ENCODE peak calls at places on chromosome 2, in five cellular contexts. Q is psoas muscle, K is hepatocyte, J is OCI-LY7, L is PC-3. N is an unnamed sample.

GRCh38 chr2:189851174-189851826 is 67.0 kb downstream of the PMS1 start:
- DNase-seq in L (no peak), Q (no peak), J (no peak), K (no peak), N (no peak)

GRCh38 chr2:217653240-217653639 is 349.6 kb downstream of the TNS1 start:
- DNase-seq in Q (peak; percentile 64), L (peak; percentile 96), J (no peak), K (peak; percentile 76), N (no peak)

GRCh38 chr2:3126686-3127278 is 250.8 kb downstream of the EIPR1 start:
- DNase-seq in L (no peak), K (no peak), J (peak; percentile 27), Q (no peak), N (no peak)

GRCh38 chr2:239388236-239389151 is 12.3 kb downstream of the HDAC4 start:
- DNase-seq in K (no peak), L (no peak), J (no peak), Q (no peak), N (peak; percentile 15)

GRCh38 chr2:222102746-222103349 is 195.9 kb downstream of the PAX3 start:
- DNase-seq in L (no peak), K (no peak), Q (no peak), J (no peak), N (no peak)

GRCh38 chr2:109094144-109094543 is 34.9 kb upstream of the SH3RF3 start:
- DNase-seq in J (no peak), K (no peak), Q (no peak), L (no peak), N (no peak)

GRCh38 chr2:25072606-25073005 is 30.7 kb downstream of the EFR3B start:
- DNase-seq in L (no peak), Q (no peak), K (no peak), J (no peak), N (no peak)

GRCh38 chr2:172806426-172807008 is 70.9 kb downstream of the RAPGEF4 start:
- DNase-seq in Q (no peak), J (peak; percentile 44), K (peak; percentile 60), L (peak; percentile 70), N (no peak)

GRCh38 chr2:168323456-168324058 is 76.2 kb upstream of the STK39 start:
- DNase-seq in Q (no peak), K (no peak), J (no peak), L (no peak), N (no peak)

GRCh38 chr2:44464437-44464836 is 102.7 kb downstream of the CAMKMT start:
- DNase-seq in Q (no peak), K (no peak), L (no peak), J (no peak), N (no peak)

GRCh38 chr2:79585701-79586428 is 73.0 kb downstream of the CTNNA2 start:
- DNase-seq in Q (no peak), L (peak; percentile 9), K (no peak), J (no peak), N (no peak)

GRCh38 chr2:10844083-10844482 is 31.5 kb upstream of the PDIA6 start:
- DNase-seq in K (peak; percentile 79), Q (peak; percentile 81), L (peak; percentile 36), J (no peak), N (peak; percentile 92)

GRCh38 chr2:54206596-54206995 is 49.4 kb downstream of the TSPYL6 start:
- DNase-seq in L (peak; percentile 68), J (peak; percentile 49), Q (no peak), K (peak; percentile 13), N (no peak)

GRCh38 chr2:201631041-201631440 is 12.3 kb downstream of the TMEM237 start:
- DNase-seq in K (no peak), J (no peak), L (no peak), Q (no peak), N (no peak)

GRCh38 chr2:66440011-66440542 is 5.2 kb downstream of the MEIS1 start:
- DNase-seq in J (no peak), K (peak; percentile 22), L (no peak), Q (no peak), N (no peak)

GRCh38 chr2:12796617-12797016 is 79.9 kb downstream of the TRIB2 start:
- DNase-seq in J (no peak), K (no peak), L (no peak), Q (peak; percentile 20), N (no peak)

GRCh38 chr2:28274911-28275685 is 117.6 kb upstream of the FOSL2 start:
- DNase-seq in Q (peak; percentile 24), K (peak; percentile 69), L (peak; percentile 91), J (no peak), N (peak; percentile 77)

GRCh38 chr2:287471-287885 is 413 bp downstream of the ALKAL2 start:
- DNase-seq in L (no peak), Q (peak; percentile 22), J (no peak), K (peak; percentile 59), N (no peak)

GRCh38 chr2:222912117-222912516 is 51.3 kb downstream of the ACSL3 start:
- DNase-seq in J (peak; percentile 97), Q (no peak), K (no peak), L (no peak), N (no peak)

GRCh38 chr2:116511426-116511825 is 1303.1 kb upstream of the DDX18 start:
- DNase-seq in K (no peak), Q (no peak), J (no peak), L (peak; percentile 19), N (no peak)

GRCh38 chr2:1738646-1739302 is 5.5 kb downstream of the PXDN start:
- DNase-seq in L (no peak), Q (no peak), K (no peak), J (no peak), N (no peak)

GRCh38 chr2:71827973-71828372 is 319.7 kb downstream of the CYP26B1 start:
- DNase-seq in J (no peak), K (no peak), Q (no peak), L (no peak), N (no peak)

GRCh38 chr2:119425620-119426395 is 5.8 kb upstream of the TMEM37 start:
- DNase-seq in L (no peak), Q (no peak), K (peak; percentile 82), J (no peak), N (peak; percentile 75)

GRCh38 chr2:119428488-119429224 is 3.0 kb upstream of the TMEM37 start:
- DNase-seq in L (no peak), J (no peak), Q (no peak), K (no peak), N (peak; percentile 39)

GRCh38 chr2:119426396-119426675 is 5.3 kb upstream of the TMEM37 start:
- DNase-seq in J (no peak), L (no peak), Q (no peak), K (no peak), N (no peak)

GRCh38 chr2:119427756-119428155 is 3.9 kb upstream of the TMEM37 start:
- DNase-seq in J (no peak), Q (no peak), K (no peak), L (no peak), N (no peak)

GRCh38 chr2:119426801-119427395 is 4.8 kb upstream of the TMEM37 start:
- DNase-seq in K (peak; percentile 77), J (no peak), Q (no peak), L (no peak), N (peak; percentile 89)
- H3K4me1 ChIP-seq in K (peaks cover 81% of the 10 kb centered on the region), J (peaks cover 14% of the 10 kb centered on the region), Q (peaks cover under 1% of the 10 kb centered on the region), L (peaks cover under 1% of the 10 kb centered on the region), N (peaks cover 66% of the 10 kb centered on the region)

DNA sequence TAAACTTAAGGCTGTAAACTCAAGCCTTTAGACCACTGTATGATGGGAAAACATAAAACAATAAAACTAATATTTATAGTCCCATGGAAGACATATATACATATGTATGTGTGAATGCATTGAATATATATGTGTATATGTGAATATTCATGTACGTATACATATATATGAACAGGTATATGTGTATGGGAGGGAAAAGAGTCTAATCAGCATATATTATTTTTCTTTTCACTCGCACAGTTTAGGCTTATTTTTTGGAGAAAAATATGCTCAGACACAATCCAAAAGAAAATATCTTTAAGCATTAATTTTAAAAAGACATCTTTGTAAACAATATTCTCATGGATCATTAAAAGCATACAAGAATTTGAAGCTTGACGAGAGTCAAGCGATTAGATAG is 22.7 kb downstream of the COL4A4 start:
- DNase-seq in L (no peak), K (no peak), J (no peak), Q (no peak), N (no peak)
- TF ChIP-seq CTCF in L (no peak), K (no peak), J (no peak), Q (no peak), N (no peak)

GRCh38 chr2:144511222-144511855 is 8.6 kb downstream of the ZEB2 start:
- DNase-seq in J (no peak), K (no peak), Q (no peak), L (no peak), N (no peak)
- H3K4me3 ChIP-seq in J (no peak overlapping the region), K (no peak overlapping the region), Q (peak overlapping the region; percentile 89), L (no peak overlapping the region), N (no peak overlapping the region)

DNA sequence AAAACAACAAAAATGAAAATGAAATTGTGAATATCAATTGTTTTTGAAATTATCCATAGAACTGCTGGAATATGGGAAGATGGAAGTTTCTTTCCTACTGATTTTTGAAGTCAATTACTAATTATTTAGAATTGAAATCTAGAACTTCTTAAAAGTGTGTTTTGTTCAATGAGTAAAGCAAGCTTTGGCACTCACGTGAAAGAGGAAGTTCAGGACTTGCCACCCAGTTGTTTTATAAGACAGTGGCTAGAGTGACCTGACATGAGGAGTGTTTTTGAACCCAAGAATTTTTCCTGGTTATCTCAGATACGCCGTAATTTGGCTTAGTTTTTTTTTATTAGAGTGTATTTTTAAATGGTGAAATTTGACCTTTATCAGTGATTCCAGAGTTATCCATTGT is 3.5 kb downstream of the MXD1 start:
- DNase-seq in L (no peak), Q (no peak), J (peak; percentile 47), K (no peak), N (no peak)
- H3K4me1 ChIP-seq in L (peaks cover 29% of the 10 kb centered on the region), Q (peaks cover 30% of the 10 kb centered on the region), J (peaks cover 27% of the 10 kb centered on the region), K (peaks cover 17% of the 10 kb centered on the region), N (peaks cover 5% of the 10 kb centered on the region)